ENCODE peak calls at places on chromosomes 13 and 19, in eight cellular contexts. B is psoas muscle, L is esophagus squamous epithelium, X is SJSA1, U is mammary epithelial cell, V is cardiac muscle cell, H is stomach, C is Caco-2. G is an unnamed sample. For H3K9me3, the result is how much of the 10 kb centered on the place peaks cover.

GRCh38 chr19:870963-871401 is 11.5 kb downstream of the CFD start:
- DNase-seq in B (peak), L (no peak), X (no peak), U (no peak), V (peak), H (no peak), C (no peak), G (no peak)

GRCh38 chr13:89457977-89458376 is 1786.8 kb downstream of the SLITRK5 start:
- DNase-seq in B (no peak), L (no peak), X (no peak), U (peak), V (peak), H (no peak), C (no peak), G (peak)

GRCh38 chr19:6298413-6298812 is 18.6 kb upstream of the MLLT1 start:
- DNase-seq in B (no peak), L (no peak), X (no peak), U (no peak), V (no peak), H (no peak), C (no peak), G (no peak)

GRCh38 chr19:46926201-46927071 is 65.6 kb downstream of the ARHGAP35 start:
- DNase-seq in B (no peak), L (no peak), X (no peak), U (no peak), V (peak), H (no peak), C (no peak), G (no peak)

GRCh38 chr13:79534596-79534995 is 53.6 kb downstream of the NDFIP2 start:
- DNase-seq in B (no peak), L (no peak), X (no peak), U (no peak), V (no peak), H (no peak), C (no peak), G (no peak)

GRCh38 chr13:46354143-46355087 is 32.6 kb downstream of the RUBCNL start:
- DNase-seq in B (no peak), L (no peak), X (peak), U (peak), V (peak), H (no peak), C (no peak), G (peak)

GRCh38 chr13:113836917-113837553 is 26.8 kb downstream of the GAS6 start:
- DNase-seq in B (peak), L (no peak), X (peak), U (peak), V (peak), H (peak), C (no peak), G (peak)

GRCh38 chr19:47618771-47619170 is 9.8 kb downstream of the BICRA start:
- DNase-seq in B (peak), L (no peak), X (no peak), U (no peak), V (peak), H (no peak), C (no peak), G (no peak)

GRCh38 chr13:34201050-34201913 is 383.3 kb downstream of the RFC3 start:
- DNase-seq in B (no peak), L (no peak), X (no peak), U (no peak), V (peak), H (no peak), C (peak), G (no peak)

GRCh38 chr19:12924621-12925310 is 5.7 kb upstream of the SYCE2 start:
- DNase-seq in B (no peak), L (no peak), X (no peak), U (no peak), V (no peak), H (no peak), C (no peak), G (no peak)

GRCh38 chr19:33245948-33246728 is 20.5 kb upstream of the SLC7A10 start:
- DNase-seq in B (peak), L (no peak), X (no peak), U (no peak), V (peak), H (no peak), C (peak), G (no peak)
- H3K9me3 ChIP-seq in B (under half), L (under half), X (under half), U (under half), V (under half), H (under half), C (under half), G (under half)

GRCh38 chr19:53196777-53197396 is 3.7 kb upstream of the ZNF665 start:
- DNase-seq in B (peak), L (peak), X (peak), U (peak), V (peak), H (peak), C (peak), G (peak)
- H3K9me3 ChIP-seq in B (under half), L (under half), X (under half), U (under half), V (under half), H (under half), C (half or more), G (under half)

DNA sequence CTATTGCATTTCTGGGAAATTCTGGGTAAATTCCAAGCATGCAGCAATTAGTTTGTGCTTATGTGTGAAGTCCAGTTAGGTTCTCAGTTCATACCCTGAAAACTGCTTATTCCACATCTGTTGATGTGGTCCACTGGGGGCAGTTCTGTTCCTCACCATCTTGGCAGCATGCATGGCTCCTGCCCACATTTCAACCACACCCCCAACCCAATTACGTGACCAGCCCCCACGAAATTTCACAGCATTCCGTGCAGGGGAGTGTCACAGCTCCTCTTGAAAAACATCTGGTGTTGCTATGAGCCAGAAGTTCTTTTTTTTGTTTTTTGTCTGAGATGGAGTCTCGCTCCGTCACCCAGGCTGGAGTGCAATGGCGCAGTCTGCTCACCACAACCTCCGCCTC is 9.1 kb upstream of the ERVK3-1 start:
- DNase-seq in B (no peak), L (no peak), X (no peak), U (no peak), V (peak), H (no peak), C (no peak), G (no peak)
- H3K9me3 ChIP-seq in B (half or more), L (half or more), X (under half), U (under half), V (under half), H (half or more), C (under half), G (under half)

GRCh38 chr13:42232671-42233070 is 39.3 kb upstream of the AKAP11 start:
- DNase-seq in B (no peak), L (no peak), X (no peak), U (no peak), V (no peak), H (no peak), C (no peak), G (no peak)

GRCh38 chr13:42225051-42225450 is 46.9 kb upstream of the AKAP11 start:
- DNase-seq in B (no peak), L (no peak), X (no peak), U (no peak), V (no peak), H (no peak), C (no peak), G (no peak)

GRCh38 chr13:42233726-42234125 is 38.2 kb upstream of the AKAP11 start:
- DNase-seq in B (no peak), L (no peak), X (no peak), U (no peak), V (no peak), H (no peak), C (peak), G (no peak)

GRCh38 chr13:42228527-42228926 is 43.4 kb upstream of the AKAP11 start:
- DNase-seq in B (no peak), L (no peak), X (no peak), U (no peak), V (no peak), H (no peak), C (no peak), G (no peak)

DNA sequence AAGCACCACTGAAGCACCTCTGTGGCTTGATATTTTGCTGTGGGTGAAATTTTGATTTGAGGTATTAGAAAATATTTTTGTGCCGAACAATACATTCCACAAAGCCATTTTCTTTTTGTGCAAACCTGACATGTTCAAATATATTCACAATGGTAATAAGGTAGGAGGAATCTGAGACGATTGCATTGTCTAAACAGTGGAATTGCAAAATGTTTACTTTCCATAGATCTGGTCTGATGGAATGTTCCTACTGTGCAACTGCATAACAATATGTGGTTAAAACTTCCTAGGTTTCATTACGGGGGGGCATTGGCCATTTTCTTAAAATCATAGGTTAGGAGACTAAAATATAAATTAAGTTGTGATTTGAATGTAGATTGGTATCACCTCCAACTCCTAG is 42.7 kb upstream of the AKAP11 start:
- DNase-seq in B (no peak), L (no peak), X (no peak), U (no peak), V (no peak), H (no peak), C (peak), G (no peak)
- H3K9me3 ChIP-seq in B (under half), L (under half), X (under half), U (under half), V (under half), H (under half), C (under half), G (under half)

GRCh38 chr19:54805665-54806515 is 2.5 kb downstream of the KIR2DL4 start:
- DNase-seq in B (no peak), L (no peak), X (no peak), U (no peak), V (no peak), H (no peak), C (no peak), G (no peak)

GRCh38 chr19:54806516-54806838 is 3.1 kb downstream of the KIR2DL4 start:
- DNase-seq in B (no peak), L (no peak), X (no peak), U (no peak), V (no peak), H (no peak), C (no peak), G (no peak)

GRCh38 chr19:54804571-54804970 is 1.2 kb downstream of the KIR2DL4 start:
- DNase-seq in B (no peak), L (no peak), X (no peak), U (no peak), V (no peak), H (no peak), C (no peak), G (no peak)

GRCh38 chr19:54803410-54803809 is at the start of gene KIR2DL4:
- DNase-seq in B (no peak), L (no peak), X (no peak), U (no peak), V (no peak), H (no peak), C (no peak), G (no peak)

GRCh38 chr19:54804101-54804500 is 691 bp downstream of the KIR2DL4 start:
- DNase-seq in B (no peak), L (no peak), X (no peak), U (no peak), V (no peak), H (no peak), C (no peak), G (no peak)
- H3K9me3 ChIP-seq in B (under half), L (under half), X (under half), U (under half), V (under half), H (under half), C (under half), G (under half)

GRCh38 chr19:40026597-40026970 is 29.4 kb downstream of the ZNF780B start:
- DNase-seq in B (no peak), L (no peak), X (no peak), U (no peak), V (no peak), H (no peak), C (no peak), G (no peak)

GRCh38 chr19:40025938-40026596 is 29.2 kb downstream of the ZNF546 start:
- DNase-seq in B (no peak), L (no peak), X (no peak), U (no peak), V (no peak), H (no peak), C (no peak), G (no peak)

DNA sequence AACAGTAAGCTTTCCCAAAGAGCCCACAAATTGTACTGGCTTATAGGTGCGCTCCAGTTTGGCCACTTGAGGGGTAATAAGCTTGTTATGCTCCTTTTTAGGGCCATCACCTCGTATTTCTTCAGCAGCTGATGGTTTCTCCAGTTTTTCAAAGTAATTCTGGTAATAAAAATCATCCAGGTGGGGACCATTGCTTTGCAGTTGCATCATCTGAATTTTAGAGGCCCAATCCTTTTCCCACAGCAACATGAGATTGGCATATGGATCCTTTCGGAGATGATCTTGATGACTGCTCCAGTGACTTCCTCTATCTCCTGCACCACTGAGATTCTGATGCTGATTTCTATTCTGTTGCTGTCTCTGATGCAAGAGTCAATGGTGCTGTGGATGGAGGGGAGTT is 27.1 kb downstream of the ZNF546 start:
- DNase-seq in B (no peak), L (no peak), X (no peak), U (no peak), V (no peak), H (no peak), C (no peak), G (no peak)
- H3K9me3 ChIP-seq in B (half or more), L (half or more), X (under half), U (under half), V (under half), H (half or more), C (under half), G (under half)

GRCh38 chr19:20243629-20244028 is 76.6 kb downstream of the ZNF486 start:
- DNase-seq in B (no peak), L (no peak), X (no peak), U (no peak), V (no peak), H (no peak), C (no peak), G (no peak)
- H3K9me3 ChIP-seq in B (under half), L (under half), X (under half), U (under half), V (under half), H (under half), C (under half), G (under half)